ENCODE peak calls at places on chromosomes 6 and 20, in five cellular contexts. Y, S, A, U and H are unnamed samples. For H3K36me3, the result is how much of the 10 kb centered on the place peaks cover.

GRCh38 chr6:125377621-125378020 is 75.9 kb upstream of the HDDC2 start:
- DNase-seq in U (no peak), S (no peak), Y (no peak), A (no peak), H (no peak)

GRCh38 chr20:46683068-46683477 is 6.2 kb downstream of the TP53RK start:
- DNase-seq in Y (no peak), S (no peak), A (no peak), U (no peak), H (no peak)

GRCh38 chr20:32004963-32005362 is 5.3 kb upstream of the CCM2L start:
- DNase-seq in S (no peak), A (no peak), Y (no peak), U (no peak), H (no peak)

GRCh38 chr6:96659084-96659845 is 96.3 kb downstream of the FHL5 start:
- DNase-seq in U (no peak), S (no peak), Y (no peak), A (no peak), H (no peak)

GRCh38 chr6:102549221-102549874 is 1155.8 kb downstream of the GRIK2 start:
- DNase-seq in Y (no peak), A (no peak), U (no peak), S (no peak), H (no peak)

GRCh38 chr6:87808005-87808757 is 106.1 kb upstream of the AKIRIN2 start:
- DNase-seq in A (no peak), S (no peak), Y (no peak), U (no peak), H (no peak)

GRCh38 chr20:63735859-63736718 is at the start of gene LIME1:
- DNase-seq in A (no peak), S (peak), Y (no peak), U (no peak), H (peak)

GRCh38 chr6:38805127-38805655 is 90.1 kb downstream of the DNAH8 start:
- DNase-seq in U (no peak), Y (no peak), A (no peak), S (no peak), H (no peak)

GRCh38 chr20:64077094-64077493 is 2.2 kb downstream of the RGS19 start:
- DNase-seq in A (no peak), Y (peak), U (no peak), S (no peak), H (peak)

GRCh38 chr6:36847991-36848390 is 8.7 kb upstream of the CPNE5 start:
- DNase-seq in A (no peak), Y (no peak), S (no peak), U (no peak), H (no peak)

GRCh38 chr6:41690541-41691330 is 44.7 kb downstream of the TFEB start:
- DNase-seq in Y (no peak), S (peak), A (no peak), U (no peak), H (peak)

GRCh38 chr6:3125832-3126231 is 7.3 kb downstream of the BPHL start:
- DNase-seq in Y (no peak), U (no peak), A (no peak), S (no peak), H (no peak)

GRCh38 chr6:36334832-36335459 is 1.7 kb downstream of the BNIP5 start:
- DNase-seq in A (no peak), U (no peak), S (peak), Y (no peak), H (no peak)

GRCh38 chr6:28807682-28808280 is 116.0 kb downstream of the TRIM27 start:
- DNase-seq in U (no peak), Y (no peak), S (no peak), A (no peak), H (no peak)

GRCh38 chr20:40652426-40652825 is 36.6 kb downstream of the MAFB start:
- DNase-seq in U (no peak), S (no peak), A (no peak), Y (no peak), H (no peak)

GRCh38 chr20:13929836-13930235 is 60.6 kb downstream of the SEL1L2 start:
- DNase-seq in A (no peak), U (no peak), S (no peak), Y (no peak), H (no peak)

GRCh38 chr6:130526466-130526865 is 160.6 kb downstream of the TMEM200A start:
- DNase-seq in A (no peak), U (no peak), S (no peak), Y (no peak), H (no peak)

GRCh38 chr20:32368930-32369329 is 10.8 kb downstream of the ASXL1 start:
- DNase-seq in Y (no peak), S (no peak), A (no peak), U (no peak), H (no peak)

GRCh38 chr6:50843842-50844241 is 25.2 kb downstream of the TFAP2B start:
- DNase-seq in U (no peak), Y (no peak), A (no peak), S (no peak), H (peak)

GRCh38 chr6:72212686-72213085 is 326.3 kb downstream of the RIMS1 start:
- DNase-seq in A (no peak), Y (no peak), S (no peak), U (no peak), H (no peak)

GRCh38 chr6:46263709-46264091 is 92.9 kb upstream of the ENPP5 start:
- DNase-seq in S (no peak), A (no peak), Y (no peak), U (no peak), H (no peak)

GRCh38 chr6:106063448-106063850 is 22.7 kb upstream of the PRDM1 start:
- DNase-seq in S (no peak), U (no peak), A (no peak), Y (no peak), H (no peak)

GRCh38 chr20:54063998-54064676 is 6.3 kb downstream of the BCAS1 start:
- DNase-seq in Y (no peak), S (no peak), A (no peak), U (no peak), H (no peak)

GRCh38 chr6:73388433-73388799 is 6.2 kb upstream of the DDX43 start:
- DNase-seq in U (no peak), Y (no peak), A (no peak), S (no peak), H (no peak)

GRCh38 chr6:132675002-132675401 is 16.0 kb upstream of the TAAR1 start:
- DNase-seq in Y (no peak), S (no peak), U (no peak), A (no peak), H (no peak)

GRCh38 chr20:63027425-63028389 is 20.9 kb upstream of the BHLHE23 start:
- DNase-seq in U (no peak), S (no peak), Y (peak), A (no peak), H (peak)

GRCh38 chr6:22972771-22973170 is 403.4 kb downstream of the HDGFL1 start:
- DNase-seq in U (no peak), Y (no peak), S (no peak), A (no peak), H (no peak)

GRCh38 chr6:48560408-48560807 is 449.4 kb upstream of the PTCHD4 start:
- DNase-seq in U (no peak), A (no peak), Y (no peak), S (no peak), H (no peak)

GRCh38 chr6:130708338-130708737 is 118.9 kb upstream of the SMLR1 start:
- DNase-seq in U (no peak), S (no peak), Y (no peak), A (no peak), H (no peak)

DNA sequence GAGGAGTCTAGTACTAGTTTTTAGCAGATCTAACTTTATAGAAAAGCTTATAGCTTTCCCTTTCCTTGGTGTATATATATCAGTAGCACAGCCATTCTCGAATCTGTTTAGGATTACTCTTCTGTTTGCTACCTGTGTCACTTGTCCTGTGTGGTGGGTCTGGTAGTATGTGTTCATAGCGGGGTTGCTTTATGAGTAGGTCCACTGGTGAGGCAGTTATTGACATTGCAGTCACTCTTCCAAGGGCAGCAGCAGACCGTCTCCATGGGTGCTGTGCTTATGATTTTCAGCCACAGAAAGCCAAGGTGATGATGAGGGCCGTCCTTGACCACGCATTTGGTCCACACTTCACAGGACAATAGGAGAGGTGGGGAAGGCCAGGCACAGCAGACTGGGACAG is 171.5 kb downstream of the CDKAL1 start:
- DNase-seq in A (no peak), U (no peak), Y (no peak), S (no peak), H (no peak)
- H3K36me3 ChIP-seq in A (under half), U (under half), Y (under half), S (under half), H (under half)

DNA sequence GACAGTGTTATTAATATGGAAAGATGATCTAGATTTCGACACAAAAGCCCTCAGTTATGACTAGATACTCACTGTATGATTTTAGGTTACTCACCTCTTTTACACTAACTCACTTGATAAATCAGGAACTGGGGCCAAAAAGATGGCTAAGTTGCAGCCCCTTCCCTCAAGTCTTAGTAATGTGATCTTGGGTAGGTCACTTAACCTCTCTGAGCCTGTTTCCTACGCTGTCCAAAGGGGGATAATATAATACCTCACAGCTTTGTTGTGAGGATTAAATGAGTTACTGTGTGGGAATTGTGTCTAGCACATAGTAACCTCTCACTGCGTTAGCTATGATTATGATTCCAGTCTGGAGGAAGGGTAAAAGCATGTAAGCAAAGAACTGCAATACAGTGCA is 1.3 kb downstream of the TTI1 start:
- DNase-seq in U (no peak), Y (no peak), S (no peak), A (no peak), H (no peak)
- H3K4me3 ChIP-seq in U (peak), Y (peak), S (no peak), A (no peak), H (no peak)

DNA sequence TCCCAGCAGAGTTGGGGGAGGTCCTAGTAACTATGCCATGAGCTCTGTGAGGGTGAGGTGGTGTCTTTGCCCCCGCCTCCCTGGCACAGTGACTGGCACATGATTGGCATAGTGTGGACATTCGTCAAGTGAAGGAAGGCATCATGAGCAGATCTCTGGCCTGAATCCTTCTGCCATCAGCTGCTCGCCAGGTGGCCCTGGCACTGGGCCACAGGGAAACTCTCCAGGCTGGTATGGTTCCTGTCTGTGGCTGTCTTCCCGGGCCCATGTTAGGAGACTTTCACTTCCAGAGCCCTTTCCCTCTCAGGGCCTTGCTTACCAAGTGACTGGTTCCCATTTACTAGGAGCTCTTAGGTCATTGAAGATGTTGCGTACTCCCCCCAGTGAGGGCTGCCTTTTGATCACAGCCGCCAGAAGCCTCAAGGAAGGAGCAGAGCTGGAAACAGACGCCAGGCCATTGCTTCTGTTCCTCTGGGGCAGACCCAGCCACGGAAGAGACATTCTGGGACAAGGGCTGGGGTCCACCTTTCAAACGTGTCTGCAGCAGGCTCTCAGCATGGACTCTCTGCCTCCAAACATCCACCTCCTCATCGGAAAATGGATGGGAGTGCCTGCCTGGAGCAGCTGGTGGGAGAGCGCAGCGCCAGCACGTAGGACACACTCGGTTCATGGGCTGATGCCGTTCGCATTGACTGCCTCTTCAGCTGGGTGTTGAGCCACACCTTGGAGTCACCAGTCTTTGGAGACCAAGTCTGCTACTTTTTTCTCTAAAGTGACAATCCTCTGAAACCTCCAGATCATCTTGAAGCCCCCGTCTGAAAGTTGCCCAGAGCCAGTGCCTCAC is 67.2 kb downstream of the PTPN1 start:
- DNase-seq in S (peak), A (no peak), Y (peak), U (peak), H (peak)
- H3K36me3 ChIP-seq in S (half or more), A (under half), Y (half or more), U (under half), H (half or more)

DNA sequence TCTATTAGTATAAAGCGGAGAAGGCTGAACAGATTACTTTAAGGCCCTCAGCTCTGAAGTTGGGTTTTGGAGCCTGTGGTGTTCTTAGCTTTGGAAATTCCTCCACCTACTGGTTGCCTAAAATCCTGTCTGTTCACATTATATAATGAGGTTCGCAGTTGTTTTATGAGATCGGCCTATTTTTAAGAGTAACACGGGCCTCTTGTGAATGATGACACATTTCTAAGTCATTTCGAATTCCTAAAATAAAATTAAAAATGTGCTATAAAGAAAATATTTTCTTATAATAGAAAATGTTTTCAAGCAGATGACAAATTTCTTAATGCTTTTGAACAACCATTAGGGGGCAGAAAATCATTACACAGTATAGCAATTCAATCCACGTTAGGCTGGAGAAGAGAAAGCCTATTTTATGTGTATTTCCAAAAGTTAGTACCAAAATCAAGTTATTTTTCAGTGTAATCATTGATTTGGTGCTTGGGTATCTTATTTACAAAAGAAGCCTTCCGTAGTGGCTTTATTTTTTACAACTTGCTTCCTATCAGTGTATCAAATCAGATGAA is 15.8 kb upstream of the FAM8A1 start:
- DNase-seq in S (no peak), Y (no peak), A (peak), U (no peak), H (no peak)
- H3K4me3 ChIP-seq in S (no peak), Y (peak), A (no peak), U (peak), H (no peak)

DNA sequence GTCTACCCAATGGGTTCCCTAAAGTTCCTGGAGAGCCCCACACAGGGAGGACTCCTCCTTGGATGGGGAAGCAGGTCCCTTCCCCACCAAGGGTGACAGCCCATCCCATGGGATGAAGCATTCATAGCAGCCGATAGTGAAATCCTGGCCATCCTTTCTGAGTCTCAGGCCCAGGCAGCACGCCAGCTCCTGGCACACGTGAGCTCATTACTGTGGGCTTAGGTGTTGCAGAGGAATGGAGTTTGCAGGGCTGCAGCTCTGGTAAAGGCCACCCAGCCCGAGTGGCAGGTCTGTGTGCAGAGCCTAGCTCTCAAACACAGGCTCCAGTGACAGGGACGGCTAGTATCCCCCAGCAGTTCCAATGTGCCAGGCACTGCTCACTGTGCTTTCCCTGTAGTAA is 31.0 kb downstream of the SIRPA start:
- DNase-seq in Y (no peak), S (no peak), U (no peak), A (no peak), H (no peak)
- H3K36me3 ChIP-seq in Y (under half), S (under half), U (under half), A (under half), H (under half)

GRCh38 chr6:5083813-5084191 is 1.3 kb upstream of the PPP1R3G start:
- DNase-seq in U (no peak), S (no peak), Y (no peak), A (no peak), H (no peak)
- H3K4me3 ChIP-seq in U (peak), S (peak), Y (peak), A (no peak), H (peak)

DNA sequence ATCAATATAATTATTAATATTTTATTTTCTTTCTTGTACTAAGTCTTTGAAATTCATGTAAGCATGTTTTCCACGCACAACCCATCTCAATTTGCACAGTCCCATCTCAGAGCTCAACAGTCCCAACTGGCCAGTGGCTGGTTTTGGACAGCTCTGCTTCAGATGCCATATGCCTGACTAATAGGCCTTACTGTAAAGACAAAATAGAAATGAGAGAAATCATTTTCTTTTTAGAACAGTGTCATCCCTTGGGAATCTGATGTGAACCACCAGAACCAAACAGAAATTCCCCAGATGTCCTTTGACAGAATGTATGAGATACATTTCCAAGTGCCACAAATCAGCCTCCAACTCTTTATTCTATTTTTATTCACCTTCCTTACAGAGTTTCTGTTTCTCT is 338.9 kb downstream of the ESR1 start:
- DNase-seq in Y (no peak), S (no peak), A (no peak), U (no peak), H (no peak)
- H3K36me3 ChIP-seq in Y (half or more), S (half or more), A (under half), U (under half), H (half or more)

DNA sequence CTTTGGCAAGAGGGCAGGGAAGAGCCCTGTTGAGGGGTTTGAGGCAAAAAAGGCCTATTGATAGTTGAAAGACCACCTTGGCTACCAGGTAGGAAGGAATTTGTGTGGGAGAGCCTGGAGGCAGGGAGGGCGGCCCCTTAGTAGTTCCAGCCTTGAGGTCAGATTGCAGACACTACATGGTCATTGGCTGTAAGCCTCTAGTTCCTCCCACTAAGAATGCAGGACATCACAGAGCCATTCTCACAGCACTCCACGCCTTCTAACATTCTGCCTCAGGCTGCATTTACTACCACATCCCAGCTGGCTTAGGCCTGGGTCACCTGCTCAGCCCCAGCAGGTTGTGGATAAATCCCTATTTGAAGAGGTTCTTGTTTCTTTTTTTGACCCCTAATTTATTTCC is 91.0 kb upstream of the SNX9 start:
- DNase-seq in U (no peak), A (no peak), Y (no peak), S (no peak), H (no peak)
- H3K4me3 ChIP-seq in U (no peak), A (no peak), Y (no peak), S (no peak), H (no peak)

DNA sequence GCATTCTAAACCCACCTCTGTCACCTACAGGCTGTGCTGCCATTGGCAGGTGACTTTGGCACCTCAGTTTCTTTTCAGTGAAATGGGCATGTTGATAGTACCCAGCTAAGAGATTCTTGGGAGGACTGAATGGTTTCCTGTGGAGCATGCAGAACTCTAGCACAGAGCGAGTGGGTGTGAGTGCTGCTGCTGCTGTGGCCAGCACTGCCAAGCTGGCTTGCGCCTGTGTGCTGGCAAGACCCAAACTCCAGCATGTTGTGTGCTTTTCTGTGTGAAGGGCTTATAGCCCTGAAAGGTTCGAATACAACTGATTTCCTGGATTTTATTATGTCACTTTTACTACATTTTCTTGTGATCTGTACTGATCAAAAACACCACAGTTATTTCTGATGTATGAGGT is 78.1 kb upstream of the KIF25 start:
- DNase-seq in Y (no peak), A (no peak), U (no peak), S (no peak), H (no peak)
- H3K36me3 ChIP-seq in Y (half or more), A (under half), U (under half), S (half or more), H (half or more)